ENCODE peak calls at places on chromosomes 13 and 19, in six cellular contexts. D is psoas muscle, Q is cardiac muscle cell, W is left ventricle myocardium inferior, C is progenitor cell of endocrine pancreas, T is fibroblast of the aortic adventitia. J is an unnamed sample.

GRCh38 chr13:27481766-27482165 is 31.4 kb upstream of the MTIF3 start:
- DNase-seq in D (peak), C (peak), T (peak), W (peak), Q (peak), J (no peak)

GRCh38 chr19:5018224-5019015 is 49.5 kb downstream of the KDM4B start:
- DNase-seq in D (no peak), T (peak), C (no peak), W (no peak), Q (peak), J (peak)

GRCh38 chr19:55253842-55254624 is 4.8 kb downstream of the PPP6R1 start:
- DNase-seq in D (no peak), T (no peak), W (no peak), C (no peak), Q (no peak), J (peak)

GRCh38 chr13:111398196-111398595 is 77.8 kb downstream of the TEX29 start:
- DNase-seq in Q (no peak), D (no peak), T (no peak), W (no peak), C (no peak), J (no peak)

GRCh38 chr13:110415669-110416068 is 108.6 kb downstream of the COL4A2 start:
- DNase-seq in Q (no peak), T (no peak), C (no peak), W (no peak), D (no peak), J (no peak)

GRCh38 chr13:90615236-90615635 is 732.3 kb upstream of the MIR17HG start:
- DNase-seq in W (no peak), Q (no peak), T (no peak), D (no peak), C (no peak), J (peak)

GRCh38 chr13:77353980-77354379 is 27.1 kb upstream of the MYCBP2 start:
- DNase-seq in W (no peak), T (no peak), C (no peak), Q (no peak), D (no peak), J (no peak)

GRCh38 chr19:51136891-51137551 is 5.1 kb upstream of the SIGLEC7 start:
- DNase-seq in C (no peak), D (no peak), T (no peak), W (no peak), Q (peak), J (no peak)

GRCh38 chr19:58355215-58355796 is 2.0 kb upstream of the A1BG start:
- DNase-seq in T (no peak), W (no peak), Q (no peak), D (no peak), C (no peak), J (peak)

GRCh38 chr13:52159159-52159982 is at the start of gene NEK3:
- DNase-seq in C (peak), Q (peak), W (peak), D (peak), T (peak), J (peak)

GRCh38 chr19:12364391-12365093 is 941 bp downstream of the ZNF442 start:
- DNase-seq in Q (peak), D (no peak), T (peak), W (peak), C (no peak), J (peak)

GRCh38 chr13:33272531-33273124 is 12.9 kb downstream of the STARD13 start:
- DNase-seq in T (no peak), D (no peak), W (no peak), C (no peak), Q (no peak), J (no peak)

GRCh38 chr19:51807111-51807701 is 12.2 kb downstream of the FPR3 start:
- DNase-seq in Q (peak), T (no peak), D (no peak), W (no peak), C (no peak), J (peak)

DNA sequence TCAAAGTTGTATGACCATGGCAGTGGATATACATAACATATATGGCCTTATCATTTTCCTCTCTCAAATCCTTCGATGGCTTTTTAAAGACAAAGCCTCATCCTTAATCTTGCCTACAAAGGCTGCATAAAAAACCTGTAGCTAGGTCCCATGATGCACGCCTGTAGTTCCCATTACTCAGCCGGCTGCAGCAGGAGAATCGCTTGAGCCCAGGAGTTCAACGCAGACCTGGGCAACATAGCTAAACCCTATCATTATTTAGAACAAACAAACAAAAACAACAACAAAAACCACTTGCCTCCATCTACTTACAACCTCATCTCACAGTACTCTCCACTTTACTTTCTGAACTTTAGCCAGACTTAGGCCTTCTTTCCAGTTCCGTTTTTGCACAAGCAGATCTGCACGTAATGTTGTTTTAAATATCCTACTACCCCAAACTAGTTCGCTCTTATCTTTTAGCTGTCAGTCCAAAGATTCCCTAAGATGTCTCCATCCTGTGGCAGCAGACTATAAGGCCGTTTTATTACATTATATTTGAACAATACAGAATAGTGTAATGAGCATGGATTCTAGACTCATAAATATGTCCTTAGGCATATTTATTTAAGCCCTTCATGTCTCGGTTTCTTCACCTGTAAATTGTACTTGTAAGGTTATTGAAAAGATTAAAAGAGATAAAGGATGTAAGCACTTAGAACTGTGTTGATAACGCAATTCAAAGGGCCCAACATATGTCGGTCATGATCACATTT is 969 bp upstream of the POMP start:
- DNase-seq in D (no peak), Q (peak), T (peak), C (no peak), W (no peak), J (no peak)
- TF ChIP-seq CTCF in D (no peak), Q (no peak), T (peak), C (no peak), W (peak), J (no peak)

GRCh38 chr19:17997969-17998826 is 9.8 kb upstream of the ARRDC2 start:
- DNase-seq in Q (no peak), C (no peak), D (no peak), W (no peak), T (peak), J (peak)
- TF ChIP-seq CTCF in Q (no peak), C (peak), D (no peak), W (no peak), T (peak), J (no peak)

GRCh38 chr19:19475845-19476828 is 39.2 kb downstream of the TSSK6 start:
- DNase-seq in C (no peak), D (no peak), Q (peak), T (peak), W (no peak), J (no peak)

GRCh38 chr19:19480688-19481087 is 34.7 kb downstream of the TSSK6 start:
- DNase-seq in Q (no peak), T (no peak), C (no peak), W (no peak), D (no peak), J (no peak)

GRCh38 chr19:19474950-19475781 is 40.2 kb downstream of the TSSK6 start:
- DNase-seq in Q (no peak), T (no peak), C (no peak), W (no peak), D (no peak), J (no peak)

GRCh38 chr19:19482785-19483625 is 32.3 kb downstream of the TSSK6 start:
- DNase-seq in W (no peak), T (no peak), Q (no peak), D (no peak), C (no peak), J (peak)

GRCh38 chr19:19477705-19478383 is 37.5 kb downstream of the TSSK6 start:
- DNase-seq in D (no peak), W (no peak), C (no peak), Q (no peak), T (peak), J (peak)
- TF ChIP-seq CTCF in D (no peak), W (no peak), C (no peak), Q (no peak), T (no peak), J (no peak)

GRCh38 chr13:70729369-70729768 is 621.1 kb upstream of the KLHL1 start:
- DNase-seq in W (no peak), D (no peak), Q (no peak), C (no peak), T (no peak), J (no peak)

DNA sequence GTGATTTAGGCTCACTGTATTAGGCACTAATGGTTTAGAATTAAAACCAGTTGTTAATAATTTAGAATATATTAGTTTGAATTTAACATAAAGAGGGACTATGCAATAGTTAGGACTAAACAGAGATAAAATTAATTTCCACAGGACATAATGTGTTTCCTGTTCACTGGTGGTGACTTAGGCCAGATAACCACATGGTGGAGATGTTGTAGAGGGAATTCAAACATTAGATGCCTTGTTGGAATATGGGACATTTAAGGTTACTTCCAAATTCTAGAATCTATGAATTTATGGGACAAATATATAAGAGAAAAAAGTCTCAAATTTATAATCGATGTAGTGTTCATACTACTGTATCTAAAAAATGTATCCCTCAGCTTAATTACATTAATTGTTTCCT is 615.5 kb upstream of the KLHL1 start:
- DNase-seq in W (no peak), C (no peak), D (no peak), T (no peak), Q (no peak), J (no peak)
- TF ChIP-seq CTCF in W (no peak), C (peak), D (no peak), T (no peak), Q (no peak), J (no peak)

DNA sequence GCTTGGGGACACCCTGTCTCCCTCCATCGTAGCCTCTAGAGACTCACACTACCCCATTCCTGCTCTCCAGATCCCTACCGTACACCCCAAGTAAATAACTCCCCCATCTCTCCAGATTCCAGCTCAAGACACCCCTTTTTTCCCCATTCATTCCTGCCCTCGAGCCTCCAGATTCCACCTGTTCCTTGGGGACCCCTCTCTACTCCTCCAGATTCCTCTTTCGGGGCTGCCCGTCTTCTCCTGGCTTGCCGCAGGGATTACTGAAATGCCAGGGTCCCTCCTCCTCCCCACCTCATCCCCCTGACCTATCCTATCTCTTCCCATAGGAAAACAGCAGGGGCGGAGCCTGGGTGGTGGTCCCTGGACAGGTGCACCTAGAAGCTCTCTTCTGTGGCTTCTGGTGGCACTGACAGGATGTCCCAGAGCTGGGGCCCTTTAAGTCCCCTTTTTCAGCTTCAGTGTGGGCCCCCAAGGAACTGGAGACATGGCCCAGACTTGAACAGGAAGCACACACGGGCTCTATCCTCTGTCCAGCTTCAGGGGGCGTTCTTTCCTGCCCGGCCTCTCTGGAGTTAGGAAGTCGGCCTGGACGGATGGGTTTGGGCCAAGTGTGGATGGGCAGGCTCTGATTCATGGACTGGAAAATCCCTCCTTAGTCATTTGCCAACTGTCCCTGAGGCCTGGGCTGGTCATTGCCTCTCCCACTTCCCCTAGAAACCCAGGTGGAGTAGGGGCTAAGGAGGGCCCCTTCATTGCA is 1.2 kb downstream of the ZSWIM4 start:
- DNase-seq in T (peak), Q (peak), C (no peak), W (peak), D (peak), J (peak)
- TF ChIP-seq CTCF in T (peak), Q (peak), C (no peak), W (no peak), D (no peak), J (no peak)

GRCh38 chr19:629961-630714 is 3.2 kb downstream of the POLRMT start:
- DNase-seq in T (no peak), W (no peak), C (no peak), Q (no peak), D (no peak), J (no peak)

GRCh38 chr19:623974-624373 is 9.4 kb downstream of the POLRMT start:
- DNase-seq in C (no peak), T (peak), W (no peak), D (no peak), Q (peak), J (no peak)

GRCh38 chr19:624433-625109 is 8.8 kb downstream of the POLRMT start:
- DNase-seq in W (no peak), T (no peak), D (no peak), Q (no peak), C (no peak), J (no peak)

GRCh38 chr19:625257-625656 is 8.1 kb downstream of the POLRMT start:
- DNase-seq in D (no peak), C (no peak), T (no peak), W (no peak), Q (no peak), J (no peak)

GRCh38 chr19:628168-628567 is 5.2 kb downstream of the POLRMT start:
- DNase-seq in W (no peak), C (no peak), Q (no peak), D (no peak), T (no peak), J (no peak)
- TF ChIP-seq CTCF in W (peak), C (peak), Q (peak), D (no peak), T (peak), J (peak)

DNA sequence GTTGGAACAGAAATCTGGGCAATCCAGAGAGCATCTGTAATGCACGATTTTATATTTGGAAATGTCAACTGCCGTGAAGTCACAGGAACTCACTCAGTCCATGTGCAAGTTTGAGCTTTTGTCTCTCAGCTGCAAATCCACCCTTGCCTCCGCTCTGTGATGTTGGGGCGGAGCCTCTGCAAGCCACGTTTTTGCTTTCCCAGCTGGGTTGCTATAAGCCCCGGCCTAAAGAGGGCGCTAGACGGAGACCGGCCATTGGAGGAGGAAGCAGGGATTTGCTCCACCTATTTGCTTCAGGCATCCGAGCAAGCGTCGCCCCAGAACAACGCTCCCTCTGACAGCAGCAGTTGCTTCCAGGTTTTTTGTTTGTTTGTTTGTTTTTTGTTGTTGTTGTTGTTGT is 56.2 kb downstream of the TRPM4 start:
- DNase-seq in D (no peak), C (no peak), Q (no peak), T (no peak), W (no peak), J (no peak)
- TF ChIP-seq CTCF in D (no peak), C (no peak), Q (no peak), T (peak), W (no peak), J (no peak)

DNA sequence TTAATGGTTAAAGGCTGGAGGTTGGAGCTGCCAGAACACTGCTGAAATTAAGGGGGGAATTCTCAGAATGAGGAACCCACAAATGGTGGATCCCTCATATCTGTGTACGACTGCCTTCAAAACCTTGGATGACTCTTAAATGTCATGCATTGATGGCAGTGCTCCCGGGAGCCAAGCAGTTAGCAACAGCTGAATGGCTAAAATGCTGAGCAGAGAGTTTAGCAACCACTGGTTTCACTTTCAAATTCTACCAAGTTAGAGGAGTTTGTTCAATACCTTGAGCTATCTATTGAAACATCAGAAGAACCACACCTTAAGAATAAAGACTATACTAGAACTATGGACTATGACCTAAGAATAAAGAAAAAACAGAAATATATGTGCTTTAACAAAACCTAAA is 41.4 kb downstream of the UQCRFS1 start:
- DNase-seq in C (no peak), Q (no peak), W (no peak), D (no peak), T (no peak), J (no peak)
- TF ChIP-seq CTCF in C (no peak), Q (no peak), W (no peak), D (no peak), T (no peak), J (no peak)

J was measured in kidney.